ENCODE peak calls at places on chromosomes 6 and 20, in five cellular contexts. P is AG08396; Q is stimulated activated CD4-positive, alpha-beta T cell treated with anti-CD3 and anti-CD28 coated beads, Interleukin-15, amount 100 ng/mL, for 1 hour; A is sciatic nerve; N is cortex of kidney. C is an unnamed sample.

GRCh38 chr6:10482636-10483257 is 38.4 kb upstream of the GCNT2 start:
- DNase-seq in N (no peak), Q (no peak), A (no peak), P (no peak), C (no peak)

GRCh38 chr6:28585335-28585734 is 59.7 kb downstream of the GPX5 start:
- DNase-seq in Q (no peak), N (no peak), P (no peak), A (no peak), C (no peak)

GRCh38 chr20:62924567-62925419 is 1.5 kb downstream of the DIDO1 start:
- DNase-seq in P (peak), Q (no peak), A (no peak), N (no peak), C (no peak)

GRCh38 chr6:115137910-115138309 is 795.1 kb upstream of the HS3ST5 start:
- DNase-seq in N (no peak), P (no peak), A (no peak), Q (no peak), C (peak)

GRCh38 chr6:16781348-16782169 is 20.3 kb upstream of the ATXN1 start:
- DNase-seq in Q (no peak), P (peak), N (no peak), A (no peak), C (no peak)

GRCh38 chr6:151160869-151161268 is 78.9 kb upstream of the AKAP12 start:
- DNase-seq in P (no peak), A (no peak), Q (no peak), N (peak), C (no peak)

GRCh38 chr20:45934046-45934586 is 367 bp upstream of the PCIF1 start:
- DNase-seq in P (peak), N (peak), A (peak), Q (no peak), C (peak)

GRCh38 chr6:22764521-22764920 is 195.2 kb downstream of the HDGFL1 start:
- DNase-seq in N (no peak), P (no peak), A (no peak), Q (no peak), C (no peak)

GRCh38 chr20:9220874-9221547 is 152.1 kb downstream of the PLCB4 start:
- DNase-seq in P (peak), A (no peak), Q (no peak), N (no peak), C (no peak)

GRCh38 chr6:31814677-31815024 is 432 bp downstream of the HSPA1L start:
- DNase-seq in Q (no peak), P (peak), A (peak), N (no peak), C (peak)

GRCh38 chr6:53189554-53189953 is 40.9 kb upstream of the GCM1 start:
- DNase-seq in Q (no peak), N (no peak), A (no peak), P (peak), C (no peak)

GRCh38 chr6:1873781-1874180 is 264.1 kb downstream of the FOXC1 start:
- DNase-seq in N (no peak), Q (no peak), A (no peak), P (no peak), C (no peak)

GRCh38 chr6:34324738-34325444 is 67.6 kb downstream of the NUDT3 start:
- DNase-seq in A (no peak), P (peak), Q (no peak), N (no peak), C (no peak)

C was measured in posterior vena cava.